ENCODE peak calls at places on chromosomes 6 and 20, in eight cellular contexts. X is nephron progenitor cell; O is brain microvascular endothelial cell; T is stimulated activated CD4-positive, alpha-beta T cell treated with anti-CD3 and anti-CD28 coated beads, Interleukin-12 subunit alpha, Interleukin-12 subunit beta, amount 100 ng/mL, for 4 hours; L is GM12891; Y is endothelial cell; Q is H54; N is activated T-cell treated with anti-CD3 and anti-CD28 coated beads for 1 hour. H is an unnamed sample.

GRCh38 chr6:109349419-109349987 is 32.8 kb downstream of the CD164 start:
- DNase-seq in X (no peak), O (peak), T (no peak), L (no peak), Y (no peak), Q (no peak), N (no peak), H (no peak)

GRCh38 chr6:128487746-128488145 is 32.7 kb downstream of the PTPRK start:
- DNase-seq in X (no peak), O (peak), T (no peak), L (no peak), Y (no peak), Q (no peak), N (no peak), H (no peak)

GRCh38 chr20:25319241-25320034 is 71.2 kb downstream of the ABHD12 start:
- DNase-seq in X (no peak), O (no peak), T (no peak), L (no peak), Y (no peak), Q (no peak), N (no peak), H (no peak)

GRCh38 chr20:20370087-20370575 is 2.2 kb downstream of the INSM1 start:
- DNase-seq in X (no peak), O (no peak), T (no peak), L (no peak), Y (no peak), Q (no peak), N (no peak), H (no peak)

GRCh38 chr20:11020712-11021111 is 346.9 kb upstream of the JAG1 start:
- DNase-seq in X (no peak), O (no peak), T (no peak), L (no peak), Y (no peak), Q (no peak), N (no peak), H (no peak)

GRCh38 chr20:61752576-61752975 is 313.1 kb downstream of the TAF4 start:
- DNase-seq in X (no peak), O (no peak), T (no peak), L (no peak), Y (no peak), Q (no peak), N (no peak), H (no peak)

GRCh38 chr6:107314644-107315043 is 144.7 kb downstream of the PDSS2 start:
- DNase-seq in X (no peak), O (no peak), T (no peak), L (no peak), Y (no peak), Q (no peak), N (no peak), H (no peak)

GRCh38 chr6:167275001-167275400 is 16.1 kb upstream of the UNC93A start:
- DNase-seq in X (no peak), O (no peak), T (no peak), L (no peak), Y (no peak), Q (no peak), N (no peak), H (no peak)

GRCh38 chr6:79543886-79544285 is 6.7 kb upstream of the LCA5 start:
- DNase-seq in X (no peak), O (no peak), T (no peak), L (no peak), Y (no peak), Q (no peak), N (no peak), H (no peak)

GRCh38 chr20:47353697-47354387 is 2.7 kb downstream of the ZMYND8 start:
- DNase-seq in X (no peak), O (no peak), T (no peak), L (no peak), Y (no peak), Q (no peak), N (no peak), H (no peak)

H was measured in activated naive CD8-positive, alpha-beta T cell treated with anti-CD3 and anti-CD28 coated beads, Interleukin-2, amount 10 ng/mL, durations not matched to agents 7 days and 5 days.